ENCODE peak calls at places on chromosomes 5 and 9, in five cellular contexts. Z is tibial artery, K is ascending aorta, J is ovary, R is HL-60. Y is an unnamed sample.

GRCh38 chr5:65126192-65126591 is 355.5 kb downstream of the ADAMTS6 start:
- DNase-seq in K (peak), R (no peak), J (no peak), Z (no peak), Y (no peak)

GRCh38 chr9:108444400-108445358 is 411.1 kb downstream of the ACTL7B start:
- DNase-seq in J (no peak), R (no peak), Z (peak), K (peak), Y (no peak)

GRCh38 chr5:97529354-97529753 is 346.3 kb upstream of the RIOK2 start:
- DNase-seq in J (no peak), K (no peak), Z (no peak), R (no peak), Y (no peak)

GRCh38 chr5:173659423-173659822 is 43.0 kb upstream of the BOD1 start:
- DNase-seq in J (no peak), Z (no peak), K (peak), R (peak), Y (no peak)

GRCh38 chr9:123337971-123338370 is 18.0 kb upstream of the CRB2 start:
- DNase-seq in R (no peak), J (no peak), K (no peak), Z (no peak), Y (no peak)

GRCh38 chr9:88528356-88528755 is 6.6 kb upstream of the NXNL2 start:
- DNase-seq in K (no peak), R (no peak), Z (no peak), J (no peak), Y (no peak)

GRCh38 chr5:129652353-129653138 is 95.3 kb upstream of the MINAR2 start:
- DNase-seq in K (no peak), Z (no peak), J (no peak), R (no peak), Y (no peak)

GRCh38 chr9:11086561-11086960 is 473.8 kb upstream of the PTPRD start:
- DNase-seq in R (no peak), J (no peak), Z (no peak), K (no peak), Y (no peak)

GRCh38 chr5:72633649-72634048 is 126.4 kb upstream of the ZNF366 start:
- DNase-seq in K (no peak), Z (no peak), J (no peak), R (no peak), Y (no peak)

GRCh38 chr9:36074870-36075532 is 38.3 kb downstream of the RECK start:
- DNase-seq in J (peak), Z (peak), R (no peak), K (peak), Y (peak)

GRCh38 chr9:126551812-126552211 is 61.9 kb upstream of the LMX1B start:
- DNase-seq in R (no peak), Z (no peak), K (no peak), J (no peak), Y (no peak)

GRCh38 chr9:69932901-69933300 is 110.7 kb upstream of the MAMDC2 start:
- DNase-seq in R (no peak), K (no peak), J (no peak), Z (no peak), Y (no peak)

GRCh38 chr5:59725393-59725768 is 168.1 kb downstream of the PDE4D start:
- DNase-seq in J (no peak), Z (no peak), R (no peak), K (no peak), Y (no peak)

GRCh38 chr9:18821794-18822193 is 211.2 kb downstream of the SAXO1 start:
- DNase-seq in R (no peak), Z (no peak), J (no peak), K (no peak), Y (no peak)

GRCh38 chr5:157520911-157521703 is 54.5 kb downstream of the ADAM19 start:
- DNase-seq in K (peak), J (no peak), R (no peak), Z (peak), Y (no peak)

GRCh38 chr5:113278976-113279375 is 155.8 kb downstream of the TSSK1B start:
- DNase-seq in R (no peak), K (no peak), J (no peak), Z (no peak), Y (no peak)

GRCh38 chr5:133354323-133355161 is 257.8 kb downstream of the FSTL4 start:
- DNase-seq in R (peak), J (no peak), Z (no peak), K (no peak), Y (no peak)

GRCh38 chr5:150671509-150672236 is 10.6 kb downstream of the MYOZ3 start:
- DNase-seq in K (no peak), J (no peak), Z (no peak), R (no peak), Y (no peak)

GRCh38 chr5:93583799-93584530 is 943 bp downstream of the NR2F1 start:
- DNase-seq in R (no peak), J (peak), Z (no peak), K (no peak), Y (peak)

GRCh38 chr9:83294816-83295215 is 231.9 kb upstream of the RASEF start:
- DNase-seq in K (no peak), J (no peak), R (no peak), Z (no peak), Y (no peak)

GRCh38 chr5:153979015-153979414 is 59.7 kb downstream of the FAM114A2 start:
- DNase-seq in R (no peak), K (no peak), Z (no peak), J (no peak), Y (no peak)

GRCh38 chr9:114908104-114908621 is 22.2 kb downstream of the TNFSF8 start:
- DNase-seq in R (no peak), K (no peak), Z (no peak), J (no peak), Y (peak)

GRCh38 chr9:16461231-16461840 is 409.1 kb downstream of the BNC2 start:
- DNase-seq in K (no peak), Z (no peak), R (no peak), J (no peak), Y (no peak)

GRCh38 chr5:24823625-24824024 is 178.8 kb upstream of the CDH10 start:
- DNase-seq in Z (no peak), K (no peak), R (no peak), J (no peak), Y (no peak)

GRCh38 chr9:16728128-16728505 is 142.4 kb downstream of the BNC2 start:
- DNase-seq in R (no peak), K (no peak), Z (no peak), J (no peak), Y (no peak)

GRCh38 chr5:88660947-88661869 is 221.8 kb downstream of the MEF2C start:
- DNase-seq in R (no peak), K (peak), Z (no peak), J (peak), Y (peak)

GRCh38 chr9:106092083-106092482 is 397.7 kb downstream of the TMEM38B start:
- DNase-seq in R (no peak), K (no peak), J (no peak), Z (no peak), Y (no peak)

GRCh38 chr9:89880721-89881120 is 275.9 kb downstream of the GADD45G start:
- DNase-seq in Z (no peak), K (peak), J (no peak), R (no peak), Y (no peak)

GRCh38 chr9:124202447-124202971 is 55.2 kb upstream of the NEK6 start:
- DNase-seq in J (no peak), K (peak), R (peak), Z (peak), Y (no peak)

GRCh38 chr5:73318308-73318719 is 130.3 kb downstream of the FOXD1 start:
- DNase-seq in R (no peak), J (no peak), K (no peak), Z (no peak), Y (no peak)

GRCh38 chr9:108553111-108553635 is 302.6 kb downstream of the ACTL7B start:
- DNase-seq in Z (no peak), K (no peak), J (no peak), R (no peak), Y (no peak)

GRCh38 chr5:95530441-95530840 is 24.3 kb downstream of the SKIC3 start:
- DNase-seq in Z (peak), K (no peak), J (no peak), R (no peak), Y (no peak)

GRCh38 chr5:93601433-93602175 is 18.6 kb downstream of the NR2F1 start:
- DNase-seq in J (no peak), Z (no peak), K (no peak), R (no peak), Y (no peak)

GRCh38 chr9:130128782-130129424 is 43.3 kb upstream of the NCS1 start:
- DNase-seq in R (peak), K (peak), Z (peak), J (peak), Y (no peak)

GRCh38 chr9:124764774-124765438 is 6.2 kb downstream of the NR6A1 start:
- DNase-seq in K (no peak), J (no peak), Z (no peak), R (no peak), Y (no peak)

GRCh38 chr5:73338201-73339126 is 110.1 kb downstream of the FOXD1 start:
- DNase-seq in Z (peak), J (no peak), R (no peak), K (no peak), Y (no peak)

GRCh38 chr5:176538505-176538806 is 1.3 kb upstream of the RNF44 start:
- DNase-seq in Z (no peak), J (no peak), K (no peak), R (no peak), Y (no peak)
- H3K27ac ChIP-seq in Z (peak), J (no peak), K (peak), R (peak), Y (no peak)

DNA sequence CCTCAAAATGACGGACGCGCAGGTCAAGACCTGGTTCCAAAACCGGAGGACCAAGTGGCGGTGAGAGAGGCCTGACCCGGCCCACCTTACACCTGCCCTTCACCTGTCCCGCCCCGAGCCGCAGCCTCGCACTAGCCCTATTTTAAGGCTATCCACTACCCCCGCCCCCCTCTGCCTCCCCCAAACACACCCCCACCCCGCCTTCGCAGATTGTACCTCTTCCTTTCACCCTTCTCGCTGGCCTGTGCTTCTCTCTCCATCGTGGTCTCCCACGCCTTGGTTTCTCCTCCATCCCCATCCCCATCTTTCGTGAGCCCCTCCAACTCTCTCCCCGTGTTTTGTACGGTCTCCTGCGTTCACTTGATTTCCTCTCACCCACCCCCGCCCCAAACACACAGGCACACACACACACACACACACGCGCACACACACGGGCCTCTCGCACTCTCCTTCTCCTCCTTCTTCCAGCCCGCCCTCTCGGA is 1.3 kb downstream of the TLX3 start:
- DNase-seq in R (no peak), Z (no peak), J (no peak), K (peak), Y (peak)
- TF ChIP-seq CTCF in R (no peak), Z (no peak), J (no peak), K (no peak), Y (no peak)

GRCh38 chr5:34639852-34640626 is 16.1 kb upstream of the RAI14 start:
- DNase-seq in Z (no peak), J (no peak), K (no peak), R (no peak), Y (no peak)
- H3K27ac ChIP-seq in Z (no peak), J (no peak), K (no peak), R (no peak), Y (no peak)

GRCh38 chr5:62342476-62342837 is 36.5 kb downstream of the KIF2A start:
- DNase-seq in Z (no peak), K (no peak), J (no peak), R (no peak), Y (no peak)

GRCh38 chr5:62340979-62341378 is 35.0 kb downstream of the KIF2A start:
- DNase-seq in K (no peak), R (no peak), Z (no peak), J (no peak), Y (no peak)

GRCh38 chr5:62341783-62342475 is 35.9 kb downstream of the KIF2A start:
- DNase-seq in Z (no peak), R (no peak), J (no peak), K (no peak), Y (no peak)

GRCh38 chr5:62343428-62343827 is 37.4 kb downstream of the KIF2A start:
- DNase-seq in J (no peak), K (no peak), Z (no peak), R (no peak), Y (no peak)

GRCh38 chr5:62340392-62340791 is 34.4 kb downstream of the KIF2A start:
- DNase-seq in K (no peak), J (no peak), R (no peak), Z (no peak), Y (no peak)
- TF ChIP-seq CTCF in K (peak), J (no peak), R (no peak), Z (no peak), Y (no peak)

GRCh38 chr5:180282281-180282680 is 9.6 kb downstream of the MAPK9 start:
- DNase-seq in J (no peak), K (no peak), R (no peak), Z (no peak), Y (no peak)

GRCh38 chr5:180283026-180283615 is 8.8 kb downstream of the MAPK9 start:
- DNase-seq in R (no peak), K (no peak), J (no peak), Z (no peak), Y (no peak)

GRCh38 chr5:180284161-180284560 is 7.7 kb downstream of the MAPK9 start:
- DNase-seq in Z (no peak), R (peak), J (no peak), K (no peak), Y (no peak)

GRCh38 chr5:180287404-180287803 is 4.5 kb downstream of the MAPK9 start:
- DNase-seq in J (no peak), Z (no peak), K (no peak), R (no peak), Y (no peak)

DNA sequence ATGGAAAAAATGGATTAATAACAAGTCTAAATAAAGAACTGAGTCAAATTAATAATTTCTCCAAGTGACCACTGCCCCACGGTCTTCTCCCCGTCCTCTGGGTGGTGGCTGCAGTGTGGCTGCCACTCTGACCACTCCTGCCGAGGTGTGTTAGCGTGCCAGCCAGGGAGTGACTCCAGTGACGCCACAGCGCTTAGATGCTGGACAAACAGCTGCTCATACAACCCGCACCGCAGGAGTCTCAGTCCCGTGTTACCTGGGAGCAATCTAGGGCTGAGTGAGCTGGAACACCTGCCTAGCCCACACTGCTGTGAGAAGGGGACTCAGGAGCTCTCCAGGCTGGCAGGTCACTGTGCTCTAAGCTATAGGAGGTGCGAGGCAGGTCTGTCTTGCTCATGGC is 10.2 kb downstream of the MAPK9 start:
- DNase-seq in R (no peak), K (no peak), J (no peak), Z (no peak), Y (no peak)
- H3K27ac ChIP-seq in R (no peak), K (no peak), J (no peak), Z (no peak), Y (no peak)

Y was measured in pancreas.